ENCODE peak calls at places on chromosomes 5 and 9, in eight cellular contexts. Q, V, A, C, M, H, J and D are unnamed samples.

GRCh38 chr5:42274913-42275312 is 148.3 kb upstream of the GHR start:
- DNase-seq in Q (no peak), V (no peak), A (no peak), C (no peak), M (no peak), H (no peak), J (no peak), D (no peak)

GRCh38 chr5:32960340-32961065 is 249.4 kb downstream of the NPR3 start:
- DNase-seq in Q (no peak), V (no peak), A (no peak), C (no peak), M (no peak), H (no peak), J (no peak), D (no peak)

GRCh38 chr5:61471352-61471751 is 139.3 kb downstream of the ZSWIM6 start:
- DNase-seq in Q (no peak), V (no peak), A (no peak), C (no peak), M (no peak), H (no peak), J (no peak), D (no peak)

GRCh38 chr9:2126331-2126789 is 111.2 kb downstream of the SMARCA2 start:
- DNase-seq in Q (no peak), V (no peak), A (no peak), C (no peak), M (no peak), H (no peak), J (no peak), D (no peak)

GRCh38 chr5:136211282-136211681 is 18.3 kb upstream of the SMIM32 start:
- DNase-seq in Q (no peak), V (no peak), A (no peak), C (no peak), M (no peak), H (no peak), J (no peak), D (no peak)

GRCh38 chr5:180499684-180500083 is 5.5 kb downstream of the CNOT6 start:
- DNase-seq in Q (no peak), V (no peak), A (no peak), C (no peak), M (no peak), H (no peak), J (no peak), D (no peak)

GRCh38 chr9:112308576-112308975 is 24.8 kb downstream of the PTBP3 start:
- DNase-seq in Q (peak), V (no peak), A (no peak), C (no peak), M (no peak), H (no peak), J (no peak), D (no peak)

GRCh38 chr5:73234156-73234555 is 61.2 kb downstream of the TMEM174 start:
- DNase-seq in Q (no peak), V (no peak), A (no peak), C (no peak), M (no peak), H (no peak), J (no peak), D (no peak)

GRCh38 chr5:73902327-73903051 is 276.5 kb downstream of the ARHGEF28 start:
- DNase-seq in Q (peak), V (no peak), A (peak), C (no peak), M (no peak), H (no peak), J (peak), D (no peak)

GRCh38 chr5:64149268-64149667 is 16.4 kb upstream of the RNF180 start:
- DNase-seq in Q (peak), V (no peak), A (no peak), C (no peak), M (no peak), H (no peak), J (no peak), D (no peak)

GRCh38 chr5:77993799-77994318 is 217.7 kb upstream of the TBCA start:
- DNase-seq in Q (peak), V (no peak), A (no peak), C (no peak), M (no peak), H (no peak), J (no peak), D (no peak)

GRCh38 chr9:122347348-122348287 is 23.2 kb upstream of the PTGS1 start:
- DNase-seq in Q (no peak), V (no peak), A (no peak), C (peak), M (no peak), H (no peak), J (no peak), D (no peak)

GRCh38 chr5:168117469-168117868 is 174.0 kb upstream of the WWC1 start:
- DNase-seq in Q (no peak), V (no peak), A (no peak), C (no peak), M (no peak), H (no peak), J (no peak), D (no peak)

GRCh38 chr9:124574944-124575343 is 67.7 kb upstream of the NR5A1 start:
- DNase-seq in Q (no peak), V (peak), A (no peak), C (no peak), M (no peak), H (no peak), J (peak), D (no peak)

GRCh38 chr5:155616779-155617392 is 603.3 kb downstream of the KIF4B start:
- DNase-seq in Q (peak), V (no peak), A (peak), C (peak), M (peak), H (peak), J (peak), D (no peak)